ENCODE peak calls at places on chromosomes 7 and 10, in seven cellular contexts. J is iPS DF 6.9, V is pancreas, Q is psoas muscle, C is breast epithelium, T is ovary, L is Caco-2. B is an unnamed sample. For H3K27me3, H3K9me3 and H3K4me1, the result is how much of the 10 kb centered on the place peaks cover.

GRCh38 chr10:129332476-129332875 is 134.6 kb upstream of the MGMT start:
- DNase-seq in J (peak), V (no peak), Q (no peak), C (no peak), T (no peak), L (no peak), B (no peak)

GRCh38 chr10:29642996-29643395 is 8.2 kb upstream of the SVIL start:
- DNase-seq in J (no peak), V (no peak), Q (no peak), C (no peak), T (no peak), L (no peak), B (no peak)

GRCh38 chr10:117541405-117541908 is 1.1 kb upstream of the EMX2 start:
- DNase-seq in J (no peak), V (no peak), Q (peak), C (no peak), T (peak), L (peak), B (no peak)

GRCh38 chr10:117311261-117311660 is 64.0 kb downstream of the PDZD8 start:
- DNase-seq in J (no peak), V (no peak), Q (no peak), C (no peak), T (no peak), L (no peak), B (no peak)

GRCh38 chr7:93715234-93715633 is 140.7 kb upstream of the CALCR start:
- DNase-seq in J (peak), V (peak), Q (peak), C (no peak), T (peak), L (peak), B (no peak)

GRCh38 chr7:134515569-134516468 is 11.5 kb upstream of the AKR1B10 start:
- DNase-seq in J (no peak), V (no peak), Q (no peak), C (no peak), T (no peak), L (no peak), B (no peak)

GRCh38 chr10:81280497-81281479 is 594.2 kb upstream of the NRG3 start:
- DNase-seq in J (no peak), V (no peak), Q (no peak), C (no peak), T (no peak), L (no peak), B (no peak)

GRCh38 chr7:64946772-64947171 is 43.7 kb downstream of the ZNF273 start:
- DNase-seq in J (no peak), V (no peak), Q (no peak), C (no peak), T (no peak), L (no peak), B (no peak)

GRCh38 chr7:8303904-8304528 is 42.0 kb upstream of the ICA1 start:
- DNase-seq in J (no peak), V (no peak), Q (no peak), C (no peak), T (no peak), L (peak), B (no peak)

GRCh38 chr7:51950811-51951210 is 634.2 kb upstream of the COBL start:
- DNase-seq in J (no peak), V (no peak), Q (no peak), C (no peak), T (no peak), L (no peak), B (no peak)

GRCh38 chr7:31648288-31648687 is 38.7 kb upstream of the PPP1R17 start:
- DNase-seq in J (no peak), V (no peak), Q (no peak), C (no peak), T (no peak), L (no peak), B (no peak)

DNA sequence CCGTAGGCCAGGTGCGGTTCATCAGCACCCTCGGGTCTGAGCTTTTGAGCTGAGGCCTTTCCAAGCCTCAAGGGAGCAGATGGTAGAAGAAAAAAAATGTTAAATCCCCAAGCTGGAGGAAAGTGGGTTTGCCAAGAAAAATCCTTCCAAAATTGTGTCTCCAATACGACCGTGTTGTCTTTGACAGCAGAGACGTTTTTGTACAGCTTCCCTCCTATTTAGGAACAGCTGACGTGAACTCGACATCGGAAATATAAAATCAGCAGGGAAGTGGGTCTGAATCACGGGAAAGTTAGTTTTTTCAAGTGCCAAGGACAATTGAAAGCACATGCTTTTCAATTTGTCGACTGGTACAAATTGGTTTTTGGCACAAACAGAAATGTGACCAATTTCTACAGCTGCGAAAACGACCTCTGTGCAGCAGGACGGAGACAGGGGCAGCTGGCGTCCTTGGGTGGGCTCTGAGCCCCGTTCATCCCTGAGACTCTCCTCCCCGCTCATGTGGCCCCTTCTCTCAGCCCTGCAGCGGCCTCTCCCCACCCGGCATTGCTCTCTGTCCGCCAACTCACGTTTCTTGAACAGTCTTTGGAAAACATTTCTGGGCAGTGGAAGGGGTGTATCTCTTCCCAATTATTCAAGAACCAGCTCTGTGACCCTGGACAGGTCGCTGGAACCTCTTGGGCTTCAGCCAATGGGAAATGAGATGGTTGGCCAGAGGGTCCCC is 89.8 kb downstream of the PAXIP1 start:
- DNase-seq in J (no peak), V (no peak), Q (no peak), C (no peak), T (no peak), L (peak), B (no peak)
- H3K27me3 ChIP-seq in J (under half), V (under half), Q (under half), C (under half), T (under half), L (under half), B (under half)

DNA sequence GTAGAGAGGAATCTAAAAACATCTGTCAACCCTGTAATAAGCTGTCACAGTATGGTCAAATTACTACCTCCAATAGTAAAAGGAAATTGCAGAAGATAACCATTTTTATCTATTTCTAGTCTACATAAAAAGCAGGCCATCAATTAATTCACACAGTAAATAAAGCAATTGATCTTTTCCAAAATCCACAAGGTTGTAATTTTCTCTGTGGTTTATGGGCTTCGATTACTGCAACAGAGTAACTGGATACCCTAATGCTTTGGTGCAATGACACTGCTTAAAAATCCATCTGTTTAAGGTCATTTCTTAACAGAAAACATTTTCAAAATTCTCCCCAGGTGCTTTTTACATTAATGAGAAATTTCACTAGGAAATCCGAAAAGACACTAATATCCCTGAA is 23.9 kb downstream of the ESYT2 start:
- DNase-seq in J (no peak), V (no peak), Q (no peak), C (no peak), T (no peak), L (no peak), B (no peak)
- H3K9me3 ChIP-seq in J (under half), V (under half), Q (under half), C (under half), T (under half), L (under half), B (under half)

GRCh38 chr7:27242046-27242579 is 489 bp upstream of the EVX1 start:
- DNase-seq in J (no peak), V (no peak), Q (no peak), C (no peak), T (no peak), L (no peak), B (no peak)
- H3K4me1 ChIP-seq in J (under half), V (under half), Q (under half), C (under half), T (under half), L (under half), B (under half)

DNA sequence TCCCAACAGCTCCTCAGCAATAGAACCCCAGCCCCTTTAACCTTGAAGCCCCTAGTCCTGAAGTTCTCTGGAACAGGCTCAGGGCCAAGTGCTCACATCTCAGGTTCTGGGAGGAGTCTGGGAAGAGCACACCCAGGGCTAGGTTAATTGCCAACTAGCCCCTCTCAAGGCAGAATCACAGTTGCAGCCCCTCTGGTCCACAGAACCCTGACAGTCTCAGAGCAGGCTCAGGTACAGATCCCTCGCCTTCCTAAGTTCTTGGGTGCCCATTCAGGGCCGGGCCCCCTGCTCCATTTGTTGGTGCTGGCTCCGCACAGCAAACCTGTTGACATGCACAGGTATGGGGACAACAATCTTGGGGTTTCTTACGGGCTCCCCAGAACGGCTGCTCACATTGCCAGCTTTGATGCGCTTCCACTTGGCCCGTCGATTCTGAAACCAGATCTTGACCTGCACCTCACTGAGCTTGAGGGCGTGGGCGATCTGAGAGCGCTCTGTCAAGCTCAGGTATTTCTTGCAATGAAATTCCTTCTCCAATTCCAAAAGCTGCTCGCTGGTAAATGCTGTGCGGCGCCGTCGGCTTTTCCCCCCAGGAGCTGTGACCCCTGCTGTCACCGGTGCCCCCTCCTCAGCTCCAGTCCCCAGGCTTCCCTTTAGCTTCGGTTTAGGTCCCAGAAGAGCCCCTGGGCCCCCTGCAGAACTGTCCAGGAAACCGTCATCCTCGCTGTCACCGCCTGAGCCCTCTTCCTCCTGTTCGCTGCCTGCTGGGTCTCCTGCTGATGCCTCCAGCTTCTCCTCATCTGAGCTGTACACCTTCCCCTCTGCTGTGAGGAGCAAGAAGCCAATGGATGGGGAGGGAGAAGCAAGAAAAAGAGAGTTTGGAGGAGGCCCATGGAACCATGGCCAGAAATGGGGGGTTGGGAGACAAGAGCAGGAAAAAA is 18.9 kb downstream of the GBX1 start:
- DNase-seq in J (no peak), V (no peak), Q (no peak), C (no peak), T (no peak), L (no peak), B (peak)
- H3K27me3 ChIP-seq in J (under half), V (under half), Q (under half), C (under half), T (under half), L (under half), B (under half)

GRCh38 chr7:157779206-157779605 is 442.4 kb downstream of the DNAJB6 start:
- DNase-seq in J (no peak), V (no peak), Q (no peak), C (no peak), T (no peak), L (no peak), B (no peak)
- H3K9me3 ChIP-seq in J (under half), V (under half), Q (under half), C (under half), T (under half), L (under half), B (under half)

DNA sequence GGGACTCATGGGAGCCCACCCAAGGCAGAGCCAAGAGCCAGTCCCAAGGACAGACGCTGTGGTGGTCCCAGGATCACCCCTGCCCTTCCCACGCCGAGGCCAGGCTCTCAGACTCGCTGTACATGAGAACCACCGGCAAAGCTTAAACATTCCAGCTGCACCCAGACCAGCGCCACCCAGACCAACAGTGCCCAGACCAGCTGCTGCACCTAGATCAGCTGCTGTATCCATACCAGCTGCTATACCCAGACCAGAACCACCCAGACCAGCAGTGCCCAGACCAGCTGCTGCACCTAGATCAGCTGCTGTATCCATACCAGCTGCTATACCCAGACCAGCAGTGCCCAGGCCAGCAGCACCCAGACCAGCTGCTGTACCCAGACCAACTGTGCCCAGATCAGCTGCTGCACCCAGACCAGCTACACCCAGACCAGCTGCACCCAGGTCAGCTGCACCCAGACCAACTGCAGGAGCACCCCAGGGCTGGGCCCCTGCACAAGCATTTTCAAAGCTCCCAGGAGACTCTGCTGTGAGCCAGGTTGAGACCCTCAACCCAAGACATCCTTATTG is 47.9 kb upstream of the CNPY1 start:
- DNase-seq in J (no peak), V (no peak), Q (no peak), C (no peak), T (no peak), L (no peak), B (no peak)
- H3K4me1 ChIP-seq in J (under half), V (under half), Q (under half), C (under half), T (under half), L (under half), B (under half)

DNA sequence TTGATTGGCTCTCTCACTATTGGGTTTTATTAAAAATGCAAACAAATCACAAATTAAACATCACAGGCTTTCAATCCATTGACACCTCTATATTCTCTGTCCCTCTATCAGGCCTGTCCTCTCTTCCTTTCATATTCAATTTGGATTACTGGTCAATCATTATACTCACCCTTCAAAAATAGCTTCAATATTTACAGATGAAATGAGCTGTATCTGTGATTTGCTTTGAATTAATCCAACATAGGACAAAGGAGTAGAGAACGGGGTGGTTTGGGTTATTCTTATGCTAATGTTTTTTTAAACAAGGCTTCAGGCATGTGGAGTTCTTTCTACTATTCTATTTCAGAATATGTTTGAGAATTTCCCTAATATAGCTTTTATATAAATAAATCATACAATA is 2.3 kb downstream of the TAS2R39 start:
- DNase-seq in J (no peak), V (no peak), Q (no peak), C (no peak), T (no peak), L (no peak), B (no peak)
- H3K27me3 ChIP-seq in J (under half), V (under half), Q (under half), C (under half), T (under half), L (under half), B (under half)

DNA sequence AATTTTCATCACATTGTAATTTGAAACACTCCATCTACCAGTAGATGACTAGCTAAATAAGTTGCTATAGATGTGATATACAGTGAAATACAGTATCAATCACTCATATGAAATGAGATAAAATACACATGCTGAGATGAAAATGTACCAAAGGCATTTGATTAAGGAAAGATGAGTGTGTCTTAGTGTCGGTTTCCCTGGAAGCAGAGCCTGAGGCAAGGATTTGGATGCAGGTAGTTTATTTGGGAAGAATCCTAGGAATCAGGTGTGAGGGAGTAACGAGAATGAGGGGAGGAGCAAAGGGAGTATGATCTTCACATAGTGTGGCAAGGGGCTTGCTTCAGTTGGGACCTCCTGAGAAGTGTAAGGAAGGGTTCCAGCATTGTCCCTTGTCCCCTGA is 188.2 kb upstream of the CTBP2 start:
- DNase-seq in J (no peak), V (no peak), Q (no peak), C (no peak), T (no peak), L (no peak), B (no peak)
- H3K9me3 ChIP-seq in J (under half), V (under half), Q (under half), C (under half), T (under half), L (under half), B (under half)

GRCh38 chr10:74889662-74889998 is 63.2 kb downstream of the KAT6B start:
- DNase-seq in J (no peak), V (no peak), Q (no peak), C (no peak), T (no peak), L (no peak), B (no peak)
- H3K4me1 ChIP-seq in J (under half), V (under half), Q (under half), C (under half), T (under half), L (under half), B (under half)

B was measured in CD8-positive, alpha-beta T cell.